ENCODE peak calls at places on chromosomes 3 and 15, in five cellular contexts. One of them, this sample, is unnamed.

GRCh38 chr15:99158626-99159412 is 53.9 kb downstream of the SYNM start:
- DNase-seq in CD4-positive, alpha-beta T cell: no peak
- DNase-seq in Panc1: no peak
- DNase-seq in IMR-90: no peak
- DNase-seq in AG09309: no peak
- DNase-seq in this sample: peak; percentile 25

GRCh38 chr3:160226026-160226739 is 961 bp downstream of the C3orf80 start:
- DNase-seq in CD4-positive, alpha-beta T cell: no peak
- DNase-seq in Panc1: no peak
- DNase-seq in IMR-90: no peak
- DNase-seq in AG09309: no peak
- DNase-seq in this sample: no peak

GRCh38 chr15:39887211-39887610 is 32.9 kb downstream of the GPR176 start:
- DNase-seq in CD4-positive, alpha-beta T cell: no peak
- DNase-seq in Panc1: no peak
- DNase-seq in IMR-90: no peak
- DNase-seq in AG09309: no peak
- DNase-seq in this sample: no peak

GRCh38 chr15:63872759-63873510 is 39.2 kb upstream of the HERC1 start:
- DNase-seq in CD4-positive, alpha-beta T cell: no peak
- DNase-seq in Panc1: no peak
- DNase-seq in IMR-90: peak; percentile 53
- DNase-seq in AG09309: no peak
- DNase-seq in this sample: no peak

GRCh38 chr3:131883086-131883485 is 151.7 kb downstream of the CPNE4 start:
- DNase-seq in CD4-positive, alpha-beta T cell: no peak
- DNase-seq in Panc1: no peak
- DNase-seq in IMR-90: no peak
- DNase-seq in AG09309: no peak
- DNase-seq in this sample: no peak

GRCh38 chr3:162368377-162368776 is 871.8 kb downstream of the OTOL1 start:
- DNase-seq in CD4-positive, alpha-beta T cell: no peak
- DNase-seq in Panc1: no peak
- DNase-seq in IMR-90: no peak
- DNase-seq in AG09309: no peak
- DNase-seq in this sample: no peak

GRCh38 chr15:41289953-41290352 is 42.4 kb downstream of the OIP5 start:
- DNase-seq in CD4-positive, alpha-beta T cell: no peak
- DNase-seq in Panc1: no peak
- DNase-seq in IMR-90: no peak
- DNase-seq in AG09309: no peak
- DNase-seq in this sample: no peak

GRCh38 chr3:157030712-157031111 is 129.2 kb downstream of the CCNL1 start:
- DNase-seq in CD4-positive, alpha-beta T cell: no peak
- DNase-seq in Panc1: no peak
- DNase-seq in IMR-90: no peak
- DNase-seq in AG09309: no peak
- DNase-seq in this sample: no peak

GRCh38 chr15:65476942-65477341 is 40.5 kb downstream of the DPP8 start:
- DNase-seq in CD4-positive, alpha-beta T cell: no peak
- DNase-seq in Panc1: no peak
- DNase-seq in IMR-90: peak; percentile 90
- DNase-seq in AG09309: peak; percentile 70
- DNase-seq in this sample: no peak

GRCh38 chr15:75616766-75617165 is 8.8 kb downstream of the SNUPN start:
- DNase-seq in CD4-positive, alpha-beta T cell: no peak
- DNase-seq in Panc1: no peak
- DNase-seq in IMR-90: no peak
- DNase-seq in AG09309: no peak
- DNase-seq in this sample: no peak

GRCh38 chr15:39344662-39345141 is 236.2 kb upstream of the THBS1 start:
- DNase-seq in CD4-positive, alpha-beta T cell: no peak
- DNase-seq in Panc1: no peak
- DNase-seq in IMR-90: no peak
- DNase-seq in AG09309: no peak
- DNase-seq in this sample: no peak

GRCh38 chr15:36970522-36970921 is 129.8 kb downstream of the MEIS2 start:
- DNase-seq in CD4-positive, alpha-beta T cell: no peak
- DNase-seq in Panc1: no peak
- DNase-seq in IMR-90: no peak
- DNase-seq in AG09309: no peak
- DNase-seq in this sample: no peak

GRCh38 chr3:99938270-99938955 is 120.8 kb downstream of the CMSS1 start:
- DNase-seq in CD4-positive, alpha-beta T cell: no peak
- DNase-seq in Panc1: no peak
- DNase-seq in IMR-90: peak; percentile 54
- DNase-seq in AG09309: no peak
- DNase-seq in this sample: no peak

GRCh38 chr15:77454956-77455355 is 34.3 kb downstream of the HMG20A start:
- DNase-seq in CD4-positive, alpha-beta T cell: no peak
- DNase-seq in Panc1: no peak
- DNase-seq in IMR-90: no peak
- DNase-seq in AG09309: no peak
- DNase-seq in this sample: no peak

GRCh38 chr3:128334086-128334650 is 132.5 kb downstream of the DNAJB8 start:
- DNase-seq in CD4-positive, alpha-beta T cell: no peak
- DNase-seq in Panc1: no peak
- DNase-seq in IMR-90: no peak
- DNase-seq in AG09309: no peak
- DNase-seq in this sample: no peak

GRCh38 chr15:61835476-61836106 is 224.7 kb downstream of the VPS13C start:
- DNase-seq in CD4-positive, alpha-beta T cell: peak; percentile 44
- DNase-seq in Panc1: peak; percentile 43
- DNase-seq in IMR-90: peak; percentile 48
- DNase-seq in AG09309: no peak
- DNase-seq in this sample: no peak

GRCh38 chr3:126436826-126437717 is 38.6 kb downstream of the ZXDC start:
- DNase-seq in CD4-positive, alpha-beta T cell: no peak
- DNase-seq in Panc1: no peak
- DNase-seq in IMR-90: no peak
- DNase-seq in AG09309: no peak
- DNase-seq in this sample: no peak

GRCh38 chr3:32384938-32385337 is 6.7 kb upstream of the CMTM7 start:
- DNase-seq in CD4-positive, alpha-beta T cell: no peak
- DNase-seq in Panc1: no peak
- DNase-seq in IMR-90: peak; percentile 4
- DNase-seq in AG09309: no peak
- DNase-seq in this sample: peak; percentile 78

GRCh38 chr3:82294609-82295008 is 533.2 kb upstream of the GBE1 start:
- DNase-seq in CD4-positive, alpha-beta T cell: no peak
- DNase-seq in Panc1: no peak
- DNase-seq in IMR-90: no peak
- DNase-seq in AG09309: no peak
- DNase-seq in this sample: no peak

GRCh38 chr15:77410701-77411613 is 8.9 kb downstream of the PEAK1 start:
- DNase-seq in CD4-positive, alpha-beta T cell: no peak
- DNase-seq in Panc1: no peak
- DNase-seq in IMR-90: no peak
- DNase-seq in AG09309: no peak
- DNase-seq in this sample: no peak

GRCh38 chr3:137071104-137071503 is 113.3 kb downstream of the IL20RB start:
- DNase-seq in CD4-positive, alpha-beta T cell: no peak
- DNase-seq in Panc1: no peak
- DNase-seq in IMR-90: no peak
- DNase-seq in AG09309: no peak
- DNase-seq in this sample: no peak

GRCh38 chr3:28989646-28990089 is 291.2 kb upstream of the RBMS3 start:
- DNase-seq in CD4-positive, alpha-beta T cell: no peak
- DNase-seq in Panc1: no peak
- DNase-seq in IMR-90: peak; percentile 45
- DNase-seq in AG09309: no peak
- DNase-seq in this sample: no peak

GRCh38 chr3:52468336-52468735 is 12.9 kb downstream of the NISCH start:
- DNase-seq in CD4-positive, alpha-beta T cell: no peak
- DNase-seq in Panc1: no peak
- DNase-seq in IMR-90: no peak
- DNase-seq in AG09309: no peak
- DNase-seq in this sample: no peak

GRCh38 chr3:55904716-55905115 is 417.6 kb upstream of the WNT5A start:
- DNase-seq in CD4-positive, alpha-beta T cell: no peak
- DNase-seq in Panc1: no peak
- DNase-seq in IMR-90: no peak
- DNase-seq in AG09309: no peak
- DNase-seq in this sample: no peak

GRCh38 chr15:64348455-64348854 is 7.5 kb downstream of the CSNK1G1 start:
- DNase-seq in CD4-positive, alpha-beta T cell: no peak
- DNase-seq in Panc1: no peak
- DNase-seq in IMR-90: peak; percentile 36
- DNase-seq in AG09309: no peak
- DNase-seq in this sample: no peak

GRCh38 chr15:80694624-80695098 is 449 bp upstream of the ABHD17C start:
- DNase-seq in CD4-positive, alpha-beta T cell: no peak
- DNase-seq in Panc1: no peak
- DNase-seq in IMR-90: peak; percentile 33
- DNase-seq in AG09309: no peak
- DNase-seq in this sample: no peak

GRCh38 chr3:108242776-108243175 is 20.6 kb upstream of the IFT57 start:
- DNase-seq in CD4-positive, alpha-beta T cell: no peak
- DNase-seq in Panc1: no peak
- DNase-seq in IMR-90: no peak
- DNase-seq in AG09309: no peak
- DNase-seq in this sample: no peak

GRCh38 chr15:45573961-45574629 is 13.1 kb upstream of the BLOC1S6 start:
- DNase-seq in CD4-positive, alpha-beta T cell: peak; percentile 2
- DNase-seq in Panc1: no peak
- DNase-seq in IMR-90: no peak
- DNase-seq in AG09309: no peak
- DNase-seq in this sample: no peak
- TF ChIP-seq CTCF in CD4-positive, alpha-beta T cell: peak; percentile 25
- TF ChIP-seq CTCF in Panc1: peak; percentile 31
- TF ChIP-seq CTCF in IMR-90: peak; percentile 30
- TF ChIP-seq CTCF in AG09309: peak; percentile 42
- TF ChIP-seq CTCF in this sample: peak; percentile 19

GRCh38 chr3:43162573-43163084 is 56.8 kb upstream of the POMGNT2 start:
- DNase-seq in CD4-positive, alpha-beta T cell: peak; percentile 55
- DNase-seq in Panc1: no peak
- DNase-seq in IMR-90: no peak
- DNase-seq in AG09309: no peak
- DNase-seq in this sample: no peak

GRCh38 chr3:43159496-43160255 is 53.8 kb upstream of the POMGNT2 start:
- DNase-seq in CD4-positive, alpha-beta T cell: no peak
- DNase-seq in Panc1: no peak
- DNase-seq in IMR-90: no peak
- DNase-seq in AG09309: no peak
- DNase-seq in this sample: no peak

GRCh38 chr3:43160664-43161063 is 54.8 kb upstream of the POMGNT2 start:
- DNase-seq in CD4-positive, alpha-beta T cell: no peak
- DNase-seq in Panc1: no peak
- DNase-seq in IMR-90: no peak
- DNase-seq in AG09309: no peak
- DNase-seq in this sample: no peak

GRCh38 chr3:43163895-43164493 is 58.1 kb upstream of the POMGNT2 start:
- DNase-seq in CD4-positive, alpha-beta T cell: no peak
- DNase-seq in Panc1: no peak
- DNase-seq in IMR-90: no peak
- DNase-seq in AG09309: no peak
- DNase-seq in this sample: no peak

DNA sequence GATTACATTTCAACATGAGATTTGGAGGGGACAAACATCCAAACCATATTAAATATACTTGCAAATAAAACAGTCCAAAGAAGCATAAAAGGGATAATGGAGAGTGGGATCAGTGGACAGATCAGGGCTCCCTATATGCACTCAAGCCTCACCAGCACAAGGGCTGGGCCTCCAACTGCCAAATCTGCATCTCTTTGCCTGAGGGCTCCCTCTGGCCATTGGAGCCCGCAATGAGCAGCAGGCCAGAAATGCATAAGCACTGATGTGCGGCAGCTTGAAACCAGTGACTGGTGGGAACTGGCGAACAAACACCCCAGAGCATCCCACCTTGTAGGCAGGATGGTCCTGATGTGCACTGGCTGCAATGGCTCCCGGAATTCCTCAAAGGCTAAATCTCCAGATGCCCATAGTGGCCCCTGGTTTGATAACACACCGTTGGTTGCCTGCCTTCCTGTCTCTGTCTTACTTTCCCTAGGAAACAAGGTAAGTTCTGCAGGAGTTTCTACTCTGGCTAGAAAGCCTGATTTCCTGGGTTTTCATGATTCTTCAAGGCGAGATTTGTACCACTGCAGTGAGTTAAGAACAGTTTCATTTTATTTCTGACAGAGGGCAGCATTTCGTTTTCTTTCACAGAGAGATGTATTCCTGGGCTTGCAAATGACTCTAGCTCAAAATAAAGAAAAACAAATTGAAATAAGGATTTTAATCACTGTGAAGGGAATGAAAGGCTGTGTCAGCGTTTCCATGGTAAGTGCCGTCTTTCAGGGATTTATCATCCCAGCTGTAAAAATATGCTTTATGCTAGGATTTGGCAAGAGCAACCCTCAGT is 56.0 kb upstream of the POMGNT2 start:
- DNase-seq in CD4-positive, alpha-beta T cell: no peak
- DNase-seq in Panc1: no peak
- DNase-seq in IMR-90: peak; percentile 78
- DNase-seq in AG09309: peak; percentile 66
- DNase-seq in this sample: no peak
- TF ChIP-seq CTCF in CD4-positive, alpha-beta T cell: peak; percentile 73
- TF ChIP-seq CTCF in Panc1: peak; percentile 30
- TF ChIP-seq CTCF in IMR-90: peak; percentile 62
- TF ChIP-seq CTCF in AG09309: peak; percentile 47
- TF ChIP-seq CTCF in this sample: peak; percentile 21

DNA sequence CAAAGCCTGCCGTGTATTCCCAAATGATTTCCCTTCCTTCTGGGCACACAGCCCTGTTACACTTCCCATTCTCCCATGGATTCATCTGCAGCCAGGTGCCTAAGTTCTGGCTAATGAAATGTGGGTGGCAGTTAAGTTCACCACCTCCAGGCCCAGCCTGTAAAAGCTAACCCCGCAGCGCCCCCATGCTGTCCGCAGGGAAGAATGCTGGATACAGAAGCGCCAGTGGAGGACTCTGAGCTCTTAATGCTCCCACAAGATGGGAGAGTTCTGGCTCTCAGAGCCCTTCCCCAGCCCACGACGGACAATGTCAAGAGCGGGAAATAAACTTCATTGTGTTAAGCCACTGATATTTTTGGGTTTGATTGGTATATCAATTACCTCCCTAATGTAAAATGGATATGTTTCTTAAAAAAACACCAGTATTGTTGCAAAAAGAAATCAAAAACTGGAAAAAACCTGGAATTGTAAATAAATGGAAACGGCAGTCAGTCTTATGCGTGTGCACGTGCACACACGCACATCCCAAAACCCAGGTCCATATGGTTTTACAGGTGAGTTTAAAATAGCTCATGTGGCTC is 37.7 kb upstream of the FGD5 start:
- DNase-seq in CD4-positive, alpha-beta T cell: no peak
- DNase-seq in Panc1: peak; percentile 41
- DNase-seq in IMR-90: peak; percentile 30
- DNase-seq in AG09309: no peak
- DNase-seq in this sample: peak; percentile 14
- TF ChIP-seq CTCF in CD4-positive, alpha-beta T cell: no peak
- TF ChIP-seq CTCF in Panc1: peak; percentile 83
- TF ChIP-seq CTCF in IMR-90: peak; percentile 46
- TF ChIP-seq CTCF in AG09309: peak; percentile 66
- TF ChIP-seq CTCF in this sample: peak; percentile 84

DNA sequence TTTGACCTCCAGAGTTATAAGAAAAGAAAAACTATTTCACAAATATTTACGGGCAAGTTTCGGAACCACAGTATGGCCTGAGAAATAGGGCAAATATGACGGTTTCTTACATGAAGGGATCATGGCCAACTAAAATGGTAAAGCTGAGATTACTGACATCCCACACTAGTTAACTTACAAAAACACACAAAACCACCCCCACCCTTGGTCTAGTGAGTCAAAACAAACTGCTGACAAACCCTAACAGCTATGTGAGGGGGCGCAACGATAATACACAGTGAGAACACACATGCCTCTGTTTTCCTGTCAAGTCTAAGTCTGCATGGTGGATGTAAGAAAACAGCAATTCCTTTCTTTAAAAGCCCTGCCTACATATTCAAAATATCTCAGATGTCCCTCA is 32.3 kb downstream of the CBLB start:
- DNase-seq in CD4-positive, alpha-beta T cell: no peak
- DNase-seq in Panc1: no peak
- DNase-seq in IMR-90: peak; percentile 95
- DNase-seq in AG09309: peak; percentile 71
- DNase-seq in this sample: peak; percentile 28
- TF ChIP-seq CTCF in CD4-positive, alpha-beta T cell: no peak
- TF ChIP-seq CTCF in Panc1: no peak
- TF ChIP-seq CTCF in IMR-90: peak; percentile 5
- TF ChIP-seq CTCF in AG09309: no peak
- TF ChIP-seq CTCF in this sample: no peak